ENCODE peak calls at places on chromosomes 13 and 19, in seven cellular contexts. O is H9, L is heart right ventricle, J is adrenal gland, Y is pancreas, E is stomach, D is thoracic aorta. Z is an unnamed sample.
A peak's percentile ranks its signal among the peaks of the same experiment; 100 is the strongest.

GRCh38 chr13:99312493-99312883 is 5.3 kb upstream of the GPR183 start:
- DNase-seq in O (no peak), L (peak; percentile 55), J (peak; percentile 92), Y (no peak), E (no peak), D (no peak), Z (peak; percentile 85)

GRCh38 chr19:31532034-31532433 is 182.8 kb upstream of the TSHZ3 start:
- DNase-seq in O (no peak), L (no peak), J (no peak), Y (no peak), E (no peak), D (no peak), Z (no peak)

GRCh38 chr19:681029-681626 is 4.9 kb downstream of the FSTL3 start:
- DNase-seq in O (no peak), L (peak; percentile 90), J (no peak), Y (peak; percentile 91), E (peak; percentile 90), D (no peak), Z (peak; percentile 83)

GRCh38 chr19:5880604-5881078 is 10.3 kb upstream of the FUT5 start:
- DNase-seq in O (no peak), L (peak; percentile 75), J (peak; percentile 61), Y (no peak), E (no peak), D (no peak), Z (no peak)

GRCh38 chr13:93270769-93271753 is 44.5 kb downstream of the GPC6 start:
- DNase-seq in O (no peak), L (no peak), J (no peak), Y (no peak), E (no peak), D (no peak), Z (no peak)

GRCh38 chr13:50866817-50867640 is 23.5 kb upstream of the DLEU7 start:
- DNase-seq in O (no peak), L (no peak), J (no peak), Y (no peak), E (no peak), D (no peak), Z (no peak)

GRCh38 chr13:107203146-107203847 is 635.4 kb upstream of the ARGLU1 start:
- DNase-seq in O (peak; percentile 70), L (peak; percentile 15), J (no peak), Y (no peak), E (no peak), D (no peak), Z (no peak)

GRCh38 chr19:35199481-35199880 is 29.1 kb downstream of the FAM187B start:
- DNase-seq in O (no peak), L (no peak), J (no peak), Y (no peak), E (no peak), D (no peak), Z (no peak)

GRCh38 chr19:34317311-34317927 is 47.6 kb upstream of the GPI start:
- DNase-seq in O (no peak), L (peak; percentile 33), J (peak; percentile 60), Y (no peak), E (no peak), D (no peak), Z (no peak)

GRCh38 chr13:104809483-104809882 is 1726.0 kb downstream of the EFNB2 start:
- DNase-seq in O (no peak), L (no peak), J (no peak), Y (no peak), E (no peak), D (no peak), Z (no peak)

GRCh38 chr13:43908156-43909126 is 28.7 kb downstream of the LACC1 start:
- DNase-seq in O (no peak), L (no peak), J (no peak), Y (no peak), E (no peak), D (no peak), Z (no peak)

GRCh38 chr19:33408116-33408515 is 34.6 kb downstream of the CEBPG start:
- DNase-seq in O (no peak), L (no peak), J (no peak), Y (no peak), E (no peak), D (no peak), Z (no peak)

GRCh38 chr19:4094291-4094690 is 27.6 kb upstream of the ZBTB7A start:
- DNase-seq in O (no peak), L (no peak), J (no peak), Y (no peak), E (no peak), D (no peak), Z (no peak)

GRCh38 chr19:54138777-54139256 is 1.3 kb downstream of the CNOT3 start:
- DNase-seq in O (no peak), L (no peak), J (no peak), Y (no peak), E (no peak), D (no peak), Z (no peak)

GRCh38 chr13:98878421-98879126 is 99.3 kb downstream of the DOCK9 start:
- DNase-seq in O (no peak), L (no peak), J (no peak), Y (no peak), E (no peak), D (no peak), Z (no peak)

DNA sequence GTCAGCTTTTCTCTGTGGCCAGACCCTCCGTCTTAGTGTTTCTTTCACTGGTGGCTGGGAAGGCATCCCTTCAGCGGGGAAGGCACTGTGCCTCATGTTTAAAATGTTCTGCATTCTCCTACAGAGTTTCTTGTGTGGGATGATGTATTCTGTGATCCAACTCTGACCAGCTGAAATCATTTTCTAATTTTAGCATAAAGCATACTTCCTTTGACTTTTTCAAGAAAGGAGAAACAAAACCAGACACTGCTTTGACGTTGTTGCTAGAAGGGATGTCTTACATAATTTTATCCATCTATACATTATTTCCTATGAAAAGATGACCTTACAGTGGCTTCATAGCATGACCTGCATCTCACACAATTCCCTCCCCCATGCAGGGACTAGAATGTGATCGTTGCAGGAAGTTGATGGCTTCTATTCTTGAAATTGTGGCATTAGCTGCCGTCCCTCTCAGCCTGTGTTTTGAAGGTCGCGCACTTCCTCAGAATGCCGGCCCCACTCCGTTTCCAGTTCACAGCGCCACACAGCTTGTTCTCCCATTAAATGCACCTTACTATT is 38.6 kb upstream of the TEX29 start:
- DNase-seq in O (no peak), L (peak; percentile 47), J (peak; percentile 51), Y (no peak), E (no peak), D (no peak), Z (no peak)
- H3K27ac ChIP-seq in O (no peak overlapping the region), L (peak overlapping the region; percentile 76), J (no peak overlapping the region), Y (no peak overlapping the region), E (no peak overlapping the region), D (peak overlapping the region; percentile 88), Z (peak overlapping the region; percentile 48)

DNA sequence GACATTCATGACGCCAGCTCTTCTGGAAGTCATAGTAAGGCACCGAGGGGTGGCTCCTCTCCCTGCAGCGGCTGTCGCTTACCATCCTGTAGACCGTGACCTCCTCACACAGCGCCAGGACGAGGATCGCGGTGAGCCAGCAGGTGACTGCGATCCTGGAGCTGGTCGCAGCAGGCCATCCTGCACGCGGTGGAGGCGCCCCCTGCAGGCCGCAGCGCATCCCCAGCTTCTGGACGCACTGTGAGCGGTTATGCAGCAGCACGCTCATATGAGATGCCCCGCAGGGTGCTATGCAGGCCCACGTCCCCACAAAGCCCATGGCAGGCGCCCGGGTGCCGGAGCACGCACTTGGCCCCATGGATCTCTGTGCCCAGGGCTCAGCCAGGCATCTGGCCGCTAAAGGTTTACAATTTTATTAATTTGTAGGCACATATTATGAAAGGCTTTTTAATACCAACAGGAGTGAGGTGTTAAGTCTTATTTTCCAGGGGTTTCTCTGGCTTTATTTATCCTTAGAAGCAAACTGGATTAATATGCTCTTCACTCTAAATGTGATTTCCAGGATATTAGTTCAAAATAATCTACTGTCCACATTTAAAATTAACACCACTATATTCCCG is 35.6 kb upstream of the PSPC1 start:
- DNase-seq in O (peak; percentile 94), L (no peak), J (peak; percentile 58), Y (peak; percentile 70), E (peak; percentile 45), D (no peak), Z (no peak)
- TF ChIP-seq CTCF in O (peak; percentile 99), L (peak; percentile 45), J (no peak), Y (peak; percentile 10), E (no peak), D (no peak), Z (no peak)

GRCh38 chr19:10502524-10503001 is 593 bp downstream of the KEAP1 start:
- DNase-seq in O (peak; percentile 86), L (peak; percentile 94), J (peak; percentile 96), Y (peak; percentile 97), E (peak; percentile 96), D (peak; percentile 83), Z (peak; percentile 94)
- H3K4me1 ChIP-seq in O (peaks cover 2% of the 10 kb centered on the region), L (peaks cover 55% of the 10 kb centered on the region), J (peaks cover 41% of the 10 kb centered on the region), Y (no peaks in the 10 kb centered on the region), E (peaks cover 58% of the 10 kb centered on the region), D (peaks cover 41% of the 10 kb centered on the region), Z (peaks cover 43% of the 10 kb centered on the region)

GRCh38 chr19:40365010-40365409 is 16.5 kb downstream of the PLD3 start:
- DNase-seq in O (no peak), L (no peak), J (no peak), Y (no peak), E (no peak), D (no peak), Z (no peak)

GRCh38 chr19:40367577-40368434 is 19.3 kb downstream of the PLD3 start:
- DNase-seq in O (no peak), L (no peak), J (no peak), Y (no peak), E (no peak), D (no peak), Z (no peak)

GRCh38 chr19:40363128-40363527 is 14.6 kb downstream of the PLD3 start:
- DNase-seq in O (no peak), L (no peak), J (no peak), Y (no peak), E (no peak), D (no peak), Z (no peak)

GRCh38 chr19:40366697-40367561 is 18.4 kb downstream of the PLD3 start:
- DNase-seq in O (peak; percentile 77), L (no peak), J (peak; percentile 86), Y (no peak), E (no peak), D (no peak), Z (no peak)

DNA sequence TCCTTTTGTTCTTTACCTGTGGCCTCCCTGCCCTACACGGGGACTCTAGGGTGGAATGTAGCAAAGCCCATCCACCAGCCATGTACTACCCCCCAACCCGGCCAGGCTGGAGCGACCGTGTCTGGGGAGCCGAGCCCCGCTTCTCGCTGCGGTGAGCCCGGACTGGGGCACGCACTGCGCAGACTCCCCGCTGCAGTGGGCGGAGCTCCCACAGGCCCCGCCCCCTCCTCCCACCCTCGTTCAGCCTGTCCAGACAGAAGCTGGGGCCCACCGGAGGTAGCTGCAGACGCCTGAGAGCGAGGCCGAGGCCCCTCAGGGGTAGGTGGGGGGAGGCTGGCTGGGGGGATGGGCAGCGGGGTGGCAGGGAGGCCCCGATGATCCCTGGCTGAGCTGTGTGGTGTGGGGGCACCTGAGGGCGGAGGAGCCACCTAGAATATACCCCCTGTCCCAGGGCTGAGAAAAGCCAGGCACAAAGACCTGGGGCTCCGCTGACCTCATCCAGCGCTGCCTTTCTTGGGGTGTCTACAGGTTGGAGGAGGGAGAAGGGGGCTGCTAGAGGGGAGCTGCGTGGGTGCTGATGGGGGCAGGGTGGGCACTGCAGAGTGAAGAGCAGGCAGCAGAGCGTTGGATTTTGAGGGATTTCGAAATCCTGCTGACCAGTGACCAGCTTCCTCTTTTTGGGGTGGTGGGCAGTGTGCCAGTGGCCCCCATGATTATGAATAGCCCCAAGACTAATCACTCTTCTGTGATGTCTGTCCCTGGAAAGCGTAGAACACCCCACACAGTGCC is 17.3 kb downstream of the PLD3 start:
- DNase-seq in O (peak; percentile 93), L (peak; percentile 51), J (peak; percentile 90), Y (peak; percentile 75), E (peak; percentile 54), D (no peak), Z (no peak)
- H3K27ac ChIP-seq in O (no peak overlapping the region), L (no peak overlapping the region), J (peak overlapping the region; percentile 54), Y (no peak overlapping the region), E (no peak overlapping the region), D (no peak overlapping the region), Z (no peak overlapping the region)

GRCh38 chr13:20825476-20825875 is 51.7 kb upstream of the EEF1AKMT1 start:
- DNase-seq in O (no peak), L (no peak), J (no peak), Y (no peak), E (no peak), D (no peak), Z (no peak)
- TF ChIP-seq CTCF in O (no peak), L (no peak), J (no peak), Y (no peak), E (no peak), D (no peak), Z (no peak)

Z was measured in suprapubic skin.